ENCODE peak calls at places on chromosomes 1 and 21, in six cellular contexts. S, R, Z, X, M and E are unnamed samples. For H3K36me3, the result is how much of the 10 kb centered on the place peaks cover.

GRCh38 chr21:36141513-36141925 is 6.6 kb downstream of the CBR3 start:
- DNase-seq in X (peak), S (peak), M (peak), R (peak), Z (peak), E (peak)

GRCh38 chr1:925532-926421 is 2.1 kb downstream of the SAMD11 start:
- DNase-seq in S (no peak), X (no peak), Z (peak), M (peak), R (peak), E (peak)

GRCh38 chr1:28354121-28354520 is 15.4 kb upstream of the PHACTR4 start:
- DNase-seq in M (no peak), Z (peak), R (no peak), S (no peak), X (no peak), E (no peak)

GRCh38 chr1:15696956-15697521 is 12.9 kb downstream of the PLEKHM2 start:
- DNase-seq in M (no peak), R (no peak), Z (no peak), S (no peak), X (no peak), E (no peak)

GRCh38 chr21:16570856-16571255 is 841.1 kb downstream of the USP25 start:
- DNase-seq in Z (peak), R (no peak), S (no peak), M (no peak), X (no peak), E (no peak)

GRCh38 chr1:225482489-225482950 is 54.7 kb upstream of the LBR start:
- DNase-seq in X (no peak), S (no peak), M (no peak), R (no peak), Z (peak), E (no peak)

GRCh38 chr1:68028566-68028965 is 21.9 kb downstream of the DIRAS3 start:
- DNase-seq in R (no peak), X (no peak), M (no peak), Z (no peak), S (no peak), E (no peak)

GRCh38 chr1:163410073-163410522 is 88.3 kb downstream of the NUF2 start:
- DNase-seq in X (peak), S (peak), Z (peak), R (peak), M (peak), E (peak)

GRCh38 chr1:204170494-204171155 is 4.5 kb upstream of the REN start:
- DNase-seq in X (no peak), Z (no peak), M (no peak), S (no peak), R (no peak), E (no peak)

GRCh38 chr1:3366181-3367051 is 88.0 kb upstream of the ARHGEF16 start:
- DNase-seq in Z (peak), X (no peak), M (no peak), S (no peak), R (no peak), E (no peak)

GRCh38 chr1:75548721-75549480 is 62.0 kb downstream of the SLC44A5 start:
- DNase-seq in M (no peak), S (no peak), Z (peak), X (peak), R (no peak), E (no peak)

GRCh38 chr1:10207810-10208209 is 2.6 kb upstream of the KIF1B start:
- DNase-seq in R (no peak), X (no peak), S (no peak), M (no peak), Z (no peak), E (no peak)

GRCh38 chr1:222634180-222635013 is 16.5 kb downstream of the MIA3 start:
- DNase-seq in M (peak), R (peak), X (peak), S (peak), Z (peak), E (peak)

GRCh38 chr1:232579958-232580705 is 49.8 kb downstream of the SIPA1L2 start:
- DNase-seq in M (no peak), X (no peak), Z (no peak), R (no peak), S (no peak), E (no peak)

GRCh38 chr1:168345939-168346338 is 65.3 kb downstream of the TBX19 start:
- DNase-seq in M (no peak), S (no peak), X (no peak), R (no peak), Z (no peak), E (no peak)

GRCh38 chr1:111739222-111739983 is at the start of gene INKA2:
- DNase-seq in Z (peak), S (peak), M (peak), R (peak), X (peak), E (peak)

GRCh38 chr1:7401814-7402547 is 369.1 kb upstream of the VAMP3 start:
- DNase-seq in Z (peak), S (peak), M (peak), X (peak), R (no peak), E (peak)

GRCh38 chr1:40344597-40344996 is 27.5 kb upstream of the COL9A2 start:
- DNase-seq in Z (peak), M (no peak), X (no peak), R (no peak), S (no peak), E (peak)

GRCh38 chr1:9289090-9289534 is 3.6 kb upstream of the SPSB1 start:
- DNase-seq in Z (peak), X (peak), M (no peak), S (peak), R (peak), E (peak)

GRCh38 chr1:77044133-77044849 is 174.9 kb downstream of the PIGK start:
- DNase-seq in S (no peak), X (no peak), M (no peak), R (no peak), Z (peak), E (no peak)

GRCh38 chr1:244273845-244274619 is 177.7 kb downstream of the ADSS2 start:
- DNase-seq in Z (peak), R (no peak), M (no peak), S (peak), X (no peak), E (peak)

GRCh38 chr21:44375281-44375651 is 21.8 kb downstream of the TRPM2 start:
- DNase-seq in X (no peak), R (no peak), S (no peak), Z (no peak), M (no peak), E (no peak)

GRCh38 chr1:156922986-156923564 is 2.6 kb downstream of the LRRC71 start:
- DNase-seq in Z (no peak), S (no peak), M (no peak), X (no peak), R (no peak), E (no peak)

GRCh38 chr1:240526321-240526720 is 85.6 kb downstream of the GREM2 start:
- DNase-seq in Z (no peak), S (no peak), M (no peak), R (peak), X (no peak), E (peak)

GRCh38 chr1:243268284-243268653 is 12.4 kb downstream of the SDCCAG8 start:
- DNase-seq in R (no peak), Z (peak), M (no peak), X (peak), S (no peak), E (no peak)

GRCh38 chr1:89725016-89725380 is 92.1 kb downstream of the LRRC8C start:
- DNase-seq in S (peak), X (no peak), R (no peak), M (no peak), Z (peak), E (peak)

GRCh38 chr21:38917045-38917774 is 111.5 kb downstream of the ETS2 start:
- DNase-seq in X (no peak), S (no peak), Z (no peak), M (peak), R (no peak), E (no peak)

GRCh38 chr1:6274102-6274501 is 13.2 kb upstream of the GPR153 start:
- DNase-seq in Z (no peak), X (no peak), R (peak), M (no peak), S (no peak), E (no peak)

GRCh38 chr1:11997081-11997851 is 17.0 kb downstream of the MFN2 start:
- DNase-seq in R (no peak), S (no peak), X (peak), M (no peak), Z (no peak), E (no peak)

GRCh38 chr1:40664167-40664537 is 1.3 kb downstream of the RIMS3 start:
- DNase-seq in M (no peak), R (no peak), S (no peak), X (no peak), Z (no peak), E (no peak)

GRCh38 chr1:230286890-230287269 is 139.3 kb downstream of the PGBD5 start:
- DNase-seq in M (peak), S (no peak), R (no peak), X (no peak), Z (no peak), E (no peak)

GRCh38 chr1:239810071-239810481 is 281.6 kb upstream of the FMN2 start:
- DNase-seq in M (peak), S (no peak), Z (peak), R (peak), X (no peak), E (no peak)

GRCh38 chr21:35163381-35163780 is 114.3 kb upstream of the RUNX1 start:
- DNase-seq in X (no peak), S (no peak), R (no peak), Z (peak), M (no peak), E (no peak)

GRCh38 chr1:55781944-55782482 is 566.8 kb upstream of the USP24 start:
- DNase-seq in X (no peak), S (peak), M (no peak), Z (peak), R (no peak), E (peak)

GRCh38 chr1:244964112-244964971 is 100.0 kb upstream of the HNRNPU start:
- DNase-seq in S (peak), Z (peak), X (peak), M (no peak), R (peak), E (peak)

GRCh38 chr21:25872271-25872670 is 137.5 kb downstream of the GABPA start:
- DNase-seq in S (no peak), M (peak), Z (no peak), R (peak), X (no peak), E (no peak)

GRCh38 chr1:207645632-207646081 is 724 bp downstream of the CR1L start:
- DNase-seq in R (no peak), S (no peak), M (no peak), X (no peak), Z (no peak), E (no peak)

GRCh38 chr1:153231800-153232199 is 14.4 kb downstream of the PRR9 start:
- DNase-seq in Z (no peak), S (no peak), M (no peak), R (no peak), X (no peak), E (no peak)

GRCh38 chr21:44423941-44424607 is 31.2 kb upstream of the LRRC3 start:
- DNase-seq in X (no peak), S (no peak), R (no peak), Z (no peak), M (peak), E (no peak)

GRCh38 chr1:107829083-107829771 is 135.8 kb downstream of the VAV3 start:
- DNase-seq in X (peak), Z (peak), M (no peak), S (no peak), R (no peak), E (no peak)

DNA sequence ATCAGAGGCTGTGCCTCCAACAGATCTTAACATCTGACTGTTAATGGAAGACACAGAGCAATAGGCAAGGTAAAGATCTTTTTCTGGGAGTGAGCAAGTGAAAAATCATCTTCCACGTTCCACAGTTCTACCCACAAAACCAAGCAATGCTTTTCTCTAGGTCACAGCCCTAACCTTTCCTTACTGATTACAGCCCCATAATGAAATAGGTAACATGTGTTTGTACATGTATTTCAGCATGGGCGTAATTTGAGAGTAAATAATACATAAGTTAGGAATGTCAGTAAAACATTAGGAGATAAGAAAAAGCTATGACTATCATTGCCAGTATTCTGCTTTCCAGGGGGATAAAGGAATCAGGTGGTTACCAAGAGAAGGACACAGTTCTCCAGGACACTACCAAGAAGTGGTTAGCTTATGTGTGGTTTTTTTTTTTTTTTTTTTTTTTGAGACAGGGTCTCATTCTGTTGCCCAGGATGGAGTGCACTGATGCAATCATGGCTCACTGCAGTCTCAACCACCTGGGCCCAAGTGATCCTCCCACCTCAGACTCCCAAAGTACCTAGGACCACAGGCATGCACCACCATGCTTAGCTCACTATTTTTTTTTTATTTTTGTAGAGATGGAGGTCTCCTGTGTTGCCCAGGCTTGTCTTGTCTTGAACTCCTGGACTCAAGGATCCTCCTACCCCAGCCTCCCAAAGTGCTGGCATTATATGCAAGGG is 72.0 kb downstream of the DAP3 start:
- DNase-seq in M (no peak), S (no peak), X (no peak), R (no peak), Z (no peak), E (no peak)
- H3K36me3 ChIP-seq in M (under half), S (under half), X (under half), R (under half), Z (under half), E (under half)

GRCh38 chr1:91020486-91020885 is 1.3 kb downstream of the ZNF644 start:
- DNase-seq in R (no peak), M (no peak), S (no peak), X (peak), Z (no peak), E (no peak)

GRCh38 chr1:91015358-91015780 is 6.5 kb downstream of the ZNF644 start:
- DNase-seq in R (no peak), M (no peak), S (no peak), X (no peak), Z (no peak), E (no peak)

GRCh38 chr1:91015794-91016550 is 5.9 kb downstream of the ZNF644 start:
- DNase-seq in S (no peak), R (no peak), Z (peak), M (no peak), X (no peak), E (peak)

GRCh38 chr1:91020967-91021685 is 709 bp downstream of the ZNF644 start:
- DNase-seq in X (peak), S (peak), R (peak), Z (peak), M (peak), E (peak)

GRCh38 chr1:91018006-91018405 is 3.8 kb downstream of the ZNF644 start:
- DNase-seq in S (no peak), R (no peak), X (no peak), M (no peak), Z (no peak), E (no peak)
- H3K36me3 ChIP-seq in S (under half), R (under half), X (under half), M (under half), Z (under half), E (under half)

GRCh38 chr1:154446292-154446691 is 41.1 kb downstream of the IL6R start:
- DNase-seq in Z (peak), S (no peak), X (no peak), M (no peak), R (no peak), E (peak)
- H3K36me3 ChIP-seq in Z (under half), S (under half), X (under half), M (under half), R (under half), E (under half)

GRCh38 chr1:226732856-226733291 is 6.2 kb downstream of the ITPKB start:
- DNase-seq in R (peak), S (no peak), M (no peak), X (no peak), Z (no peak), E (no peak)

GRCh38 chr1:226728448-226728847 is 10.6 kb downstream of the ITPKB start:
- DNase-seq in X (no peak), M (no peak), S (no peak), Z (no peak), R (no peak), E (no peak)

GRCh38 chr1:226731257-226731893 is 7.7 kb downstream of the ITPKB start:
- DNase-seq in Z (no peak), S (no peak), X (no peak), R (no peak), M (no peak), E (no peak)

GRCh38 chr1:226730826-226731225 is 8.3 kb downstream of the ITPKB start:
- DNase-seq in R (no peak), S (no peak), M (no peak), X (no peak), Z (no peak), E (no peak)

DNA sequence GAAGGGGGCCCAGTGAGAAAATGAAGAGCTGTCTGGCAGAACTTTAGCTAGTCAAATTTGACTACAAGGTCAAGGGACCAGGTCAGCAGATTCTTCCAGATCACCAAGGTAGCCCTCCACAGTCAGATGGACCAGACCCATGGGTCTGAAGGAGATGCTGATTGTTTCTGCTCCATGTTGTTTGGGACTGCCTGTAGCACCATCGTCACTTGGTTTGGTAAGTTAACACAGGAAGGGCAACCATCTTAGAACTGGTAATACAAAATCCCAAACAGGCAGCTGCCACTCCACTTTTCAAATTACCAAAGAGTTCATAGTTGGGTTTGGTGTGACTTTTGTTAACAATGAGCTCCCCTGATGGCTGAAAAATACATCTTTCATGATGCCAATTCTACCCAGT is 9.0 kb downstream of the ITPKB start:
- DNase-seq in M (no peak), X (no peak), S (no peak), R (no peak), Z (no peak), E (no peak)
- H3K36me3 ChIP-seq in M (under half), X (under half), S (under half), R (under half), Z (under half), E (under half)

DNA sequence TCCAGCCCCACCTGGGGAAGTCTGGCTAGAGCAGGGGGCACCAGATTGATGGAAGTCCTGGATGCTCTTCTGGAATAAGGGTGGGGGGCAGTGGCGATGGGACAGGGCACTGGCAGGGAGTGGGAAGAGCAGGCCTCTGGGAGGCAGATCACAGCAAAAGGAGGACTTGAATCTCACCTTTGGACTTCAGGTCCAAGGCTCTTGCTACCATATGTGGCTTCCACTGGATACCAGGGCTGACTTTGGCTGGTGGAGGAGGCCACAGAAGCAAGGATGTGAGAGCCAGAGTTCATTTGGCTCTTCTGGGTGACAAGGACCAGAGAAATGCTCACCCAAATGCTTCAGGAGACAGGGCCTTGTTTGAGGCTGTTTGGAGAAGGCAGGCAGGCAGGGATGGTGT is 16.0 kb upstream of the SYNC start:
- DNase-seq in X (no peak), R (no peak), Z (no peak), S (no peak), M (no peak), E (no peak)
- H3K36me3 ChIP-seq in X (under half), R (under half), Z (under half), S (under half), M (under half), E (under half)

GRCh38 chr1:35449334-35450008 is 107.7 kb downstream of the KIAA0319L start:
- DNase-seq in R (no peak), X (no peak), Z (peak), M (no peak), S (no peak), E (peak)

GRCh38 chr1:35452086-35452485 is 105.1 kb downstream of the KIAA0319L start:
- DNase-seq in X (peak), Z (peak), S (peak), R (no peak), M (no peak), E (peak)

GRCh38 chr1:35454175-35454574 is 103.0 kb downstream of the KIAA0319L start:
- DNase-seq in Z (no peak), R (no peak), S (no peak), M (no peak), X (no peak), E (no peak)

GRCh38 chr1:35448344-35448801 is 108.8 kb downstream of the KIAA0319L start:
- DNase-seq in S (peak), Z (peak), X (peak), M (no peak), R (no peak), E (peak)

GRCh38 chr1:35451125-35451528 is 106.1 kb downstream of the KIAA0319L start:
- DNase-seq in R (peak), X (peak), Z (peak), S (peak), M (peak), E (peak)
- H3K36me3 ChIP-seq in R (under half), X (under half), Z (under half), S (under half), M (under half), E (under half)

DNA sequence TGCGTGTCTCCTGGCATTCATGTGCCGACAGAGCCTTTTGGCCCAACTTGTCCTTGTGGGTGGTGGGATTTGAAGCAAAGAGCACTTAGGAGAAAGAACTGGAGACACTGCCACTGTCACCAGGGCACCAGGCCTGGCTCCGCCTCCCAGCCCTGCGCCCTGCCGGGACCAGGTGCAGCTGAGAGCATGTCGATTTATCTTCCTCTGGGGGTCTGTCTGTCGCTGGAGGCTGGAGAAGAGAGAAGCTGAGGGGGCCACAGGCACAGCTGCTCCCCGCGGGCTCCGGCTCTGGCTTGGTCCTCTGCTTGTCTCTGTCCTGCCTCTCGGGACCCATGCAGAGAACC is 28.2 kb downstream of the PCNT start:
- DNase-seq in X (no peak), S (no peak), Z (no peak), R (no peak), M (peak), E (no peak)
- H3K36me3 ChIP-seq in X (under half), S (under half), Z (under half), R (under half), M (under half), E (under half)

GRCh38 chr1:46281021-46281420 is 22.4 kb downstream of the LRRC41 start:
- DNase-seq in M (no peak), X (no peak), Z (no peak), S (no peak), R (no peak), E (no peak)
- H3K36me3 ChIP-seq in M (half or more), X (under half), Z (under half), S (under half), R (under half), E (under half)